ENCODE peak calls at places on chromosomes 11 and 22, in five cellular contexts. One of them, this sample, is unnamed.
A peak's percentile ranks its signal among the peaks of the same experiment; 100 is the strongest.

GRCh38 chr11:83816572-83817187 is 530.5 kb upstream of the CCDC90B start:
- DNase-seq in neuronal stem cell: peak; percentile 24
- DNase-seq in stimulated activated CD4-positive, alpha-beta T cell treated with anti-CD3 and anti-CD28 coated beads, Interleukin-2, amount 100 ng/mL, for 24 hours: no peak
- DNase-seq in left ventricle myocardium inferior: no peak
- DNase-seq in SK-N-DZ: peak; percentile 37
- DNase-seq in this sample: no peak

GRCh38 chr11:120954381-120954780 is 69.5 kb upstream of the TBCEL start:
- DNase-seq in neuronal stem cell: no peak
- DNase-seq in stimulated activated CD4-positive, alpha-beta T cell treated with anti-CD3 and anti-CD28 coated beads, Interleukin-2, amount 100 ng/mL, for 24 hours: no peak
- DNase-seq in left ventricle myocardium inferior: no peak
- DNase-seq in SK-N-DZ: no peak
- DNase-seq in this sample: no peak

GRCh38 chr11:843818-844692 is 1.4 kb downstream of the TSPAN4 start:
- DNase-seq in neuronal stem cell: no peak
- DNase-seq in stimulated activated CD4-positive, alpha-beta T cell treated with anti-CD3 and anti-CD28 coated beads, Interleukin-2, amount 100 ng/mL, for 24 hours: no peak
- DNase-seq in left ventricle myocardium inferior: peak; percentile 92
- DNase-seq in SK-N-DZ: no peak
- DNase-seq in this sample: peak; percentile 96

GRCh38 chr11:57646756-57647303 is 2.9 kb downstream of the YPEL4 start:
- DNase-seq in neuronal stem cell: no peak
- DNase-seq in stimulated activated CD4-positive, alpha-beta T cell treated with anti-CD3 and anti-CD28 coated beads, Interleukin-2, amount 100 ng/mL, for 24 hours: no peak
- DNase-seq in left ventricle myocardium inferior: no peak
- DNase-seq in SK-N-DZ: peak; percentile 18
- DNase-seq in this sample: no peak

GRCh38 chr22:46561435-46561905 is 24.1 kb upstream of the CELSR1 start:
- DNase-seq in neuronal stem cell: no peak
- DNase-seq in stimulated activated CD4-positive, alpha-beta T cell treated with anti-CD3 and anti-CD28 coated beads, Interleukin-2, amount 100 ng/mL, for 24 hours: peak; percentile 28
- DNase-seq in left ventricle myocardium inferior: peak; percentile 6
- DNase-seq in SK-N-DZ: peak; percentile 92
- DNase-seq in this sample: no peak

GRCh38 chr11:134515081-134515960 is 103.3 kb upstream of the B3GAT1 start:
- DNase-seq in neuronal stem cell: no peak
- DNase-seq in stimulated activated CD4-positive, alpha-beta T cell treated with anti-CD3 and anti-CD28 coated beads, Interleukin-2, amount 100 ng/mL, for 24 hours: no peak
- DNase-seq in left ventricle myocardium inferior: no peak
- DNase-seq in SK-N-DZ: no peak
- DNase-seq in this sample: peak; percentile 33

GRCh38 chr11:116073854-116074837 is 569.9 kb upstream of the CADM1 start:
- DNase-seq in neuronal stem cell: peak; percentile 76
- DNase-seq in stimulated activated CD4-positive, alpha-beta T cell treated with anti-CD3 and anti-CD28 coated beads, Interleukin-2, amount 100 ng/mL, for 24 hours: no peak
- DNase-seq in left ventricle myocardium inferior: peak; percentile 47
- DNase-seq in SK-N-DZ: peak; percentile 68
- DNase-seq in this sample: peak; percentile 51

GRCh38 chr11:129989437-129989836 is 13.2 kb downstream of the PRDM10 start:
- DNase-seq in neuronal stem cell: no peak
- DNase-seq in stimulated activated CD4-positive, alpha-beta T cell treated with anti-CD3 and anti-CD28 coated beads, Interleukin-2, amount 100 ng/mL, for 24 hours: no peak
- DNase-seq in left ventricle myocardium inferior: no peak
- DNase-seq in SK-N-DZ: no peak
- DNase-seq in this sample: no peak

GRCh38 chr11:65436412-65437032 is 13.9 kb downstream of the NEAT1 start:
- DNase-seq in neuronal stem cell: no peak
- DNase-seq in stimulated activated CD4-positive, alpha-beta T cell treated with anti-CD3 and anti-CD28 coated beads, Interleukin-2, amount 100 ng/mL, for 24 hours: no peak
- DNase-seq in left ventricle myocardium inferior: no peak
- DNase-seq in SK-N-DZ: peak; percentile 22
- DNase-seq in this sample: peak; percentile 26

GRCh38 chr11:120097721-120098385 is 40.1 kb downstream of the TRIM29 start:
- DNase-seq in neuronal stem cell: no peak
- DNase-seq in stimulated activated CD4-positive, alpha-beta T cell treated with anti-CD3 and anti-CD28 coated beads, Interleukin-2, amount 100 ng/mL, for 24 hours: no peak
- DNase-seq in left ventricle myocardium inferior: no peak
- DNase-seq in SK-N-DZ: no peak
- DNase-seq in this sample: peak; percentile 10

GRCh38 chr11:111694851-111695250 is 71.3 kb downstream of the PPP2R1B start:
- DNase-seq in neuronal stem cell: no peak
- DNase-seq in stimulated activated CD4-positive, alpha-beta T cell treated with anti-CD3 and anti-CD28 coated beads, Interleukin-2, amount 100 ng/mL, for 24 hours: no peak
- DNase-seq in left ventricle myocardium inferior: no peak
- DNase-seq in SK-N-DZ: no peak
- DNase-seq in this sample: peak; percentile 37

This sample was measured in Right ventricle myocardium superior.